ENCODE peak calls at places on chromosomes 2 and 18, in four cellular contexts. Q, T, N and P are unnamed samples.

GRCh38 chr2:39264733-39265132 is 21.0 kb upstream of the CDKL4 start:
- DNase-seq in Q (no peak), T (no peak), N (no peak), P (no peak)

GRCh38 chr2:10832228-10832936 is 19.8 kb upstream of the PDIA6 start:
- DNase-seq in Q (no peak), T (peak), N (peak), P (no peak)

GRCh38 chr2:36403675-36404230 is 48.2 kb downstream of the CRIM1 start:
- DNase-seq in Q (peak), T (no peak), N (no peak), P (peak)

GRCh38 chr18:58379443-58379842 is 249.4 kb downstream of the ALPK2 start:
- DNase-seq in Q (no peak), T (no peak), N (no peak), P (no peak)

GRCh38 chr2:109613922-109614714 is at the start of the genes SEPTIN10 and SOWAHC:
- DNase-seq in Q (peak), T (peak), N (peak), P (peak)

GRCh38 chr2:143937563-143938346 is 582.2 kb downstream of the ZEB2 start:
- DNase-seq in Q (no peak), T (peak), N (peak), P (no peak)

GRCh38 chr18:76256897-76257500 is 238.0 kb downstream of the ZNF516 start:
- DNase-seq in Q (no peak), T (peak), N (no peak), P (peak)

GRCh38 chr2:176514805-176515500 is 245.7 kb downstream of the MTX2 start:
- DNase-seq in Q (no peak), T (no peak), N (no peak), P (no peak)

GRCh38 chr2:236240228-236240990 is 23.8 kb downstream of the ASB18 start:
- DNase-seq in Q (peak), T (no peak), N (no peak), P (peak)

GRCh38 chr2:26687328-26687727 is 5.2 kb upstream of the KCNK3 start:
- DNase-seq in Q (no peak), T (peak), N (no peak), P (no peak)

GRCh38 chr2:210442869-210443268 is 33.7 kb downstream of the LANCL1 start:
- DNase-seq in Q (no peak), T (no peak), N (no peak), P (no peak)

GRCh38 chr2:37671013-37671815 is at the start of gene CDC42EP3:
- DNase-seq in Q (no peak), T (peak), N (peak), P (no peak)

GRCh38 chr2:41722668-41723369 is 325.0 kb upstream of the PKDCC start:
- DNase-seq in Q (no peak), T (peak), N (no peak), P (no peak)

GRCh38 chr18:21740724-21741510 is at the start of gene MIB1:
- DNase-seq in Q (peak), T (peak), N (peak), P (no peak)

GRCh38 chr2:217370391-217370790 is 510.5 kb upstream of the TNP1 start:
- DNase-seq in Q (peak), T (no peak), N (no peak), P (peak)

GRCh38 chr2:113861740-113862139 is 28.1 kb upstream of the ACTR3 start:
- DNase-seq in Q (no peak), T (no peak), N (no peak), P (no peak)

GRCh38 chr18:8286303-8286702 is 322.9 kb upstream of the RAB12 start:
- DNase-seq in Q (no peak), T (no peak), N (no peak), P (no peak)

GRCh38 chr2:122670932-122671331 is 915.5 kb downstream of the TSN start:
- DNase-seq in Q (no peak), T (peak), N (no peak), P (no peak)

GRCh38 chr2:46977899-46978298 is 62.3 kb upstream of the MCFD2 start:
- DNase-seq in Q (no peak), T (no peak), N (no peak), P (no peak)

GRCh38 chr2:230575640-230576324 is 136.9 kb upstream of the CAB39 start:
- DNase-seq in Q (no peak), T (no peak), N (peak), P (no peak)

GRCh38 chr2:43402002-43402401 is 175.6 kb upstream of the ZFP36L2 start:
- DNase-seq in Q (no peak), T (no peak), N (peak), P (no peak)

GRCh38 chr18:60198063-60198462 is 174.5 kb downstream of the MC4R start:
- DNase-seq in Q (no peak), T (no peak), N (no peak), P (peak)

GRCh38 chr2:241618296-241618805 is 18.6 kb downstream of the THAP4 start:
- DNase-seq in Q (no peak), T (no peak), N (no peak), P (no peak)

GRCh38 chr2:33531345-33532059 is 55.1 kb downstream of the RASGRP3 start:
- DNase-seq in Q (no peak), T (no peak), N (no peak), P (no peak)

GRCh38 chr18:23635283-23636040 is 27.2 kb downstream of the ANKRD29 start:
- DNase-seq in Q (no peak), T (peak), N (no peak), P (no peak)

GRCh38 chr2:16816522-16816921 is 150.9 kb upstream of the CYRIA start:
- DNase-seq in Q (no peak), T (no peak), N (no peak), P (no peak)

GRCh38 chr2:223306371-223306770 is 254.4 kb downstream of the KCNE4 start:
- DNase-seq in Q (no peak), T (peak), N (no peak), P (no peak)